ENCODE peak calls at places on chromosomes 4 and X, in ten cellular contexts. X is D341Med; C is endothelial cell; H is stimulated activated CD4-positive, alpha-beta T cell treated with anti-CD3 and anti-CD28 coated beads, Interleukin-2, amount 100 ng/mL, for 48 hours; S is G401; Z is iPS-NIHi11; T is breast epithelium; M is Right ventricle myocardium superior; F is mucosa of descending colon; R is sciatic nerve. L is an unnamed sample.
A peak's percentile ranks its signal among the peaks of the same experiment; 100 is the strongest.

GRCh38 chr4:1379351-1379781 is 26.9 kb downstream of the NKX1-1 start:
- DNase-seq in H (no peak), X (no peak), T (peak; percentile 40), M (no peak), R (peak; percentile 51), Z (no peak), S (no peak), F (peak; percentile 11), C (no peak), L (no peak)

GRCh38 chrX:136047001-136047642 is 61.9 kb downstream of the SLC9A6 start:
- DNase-seq in S (no peak), R (no peak), H (no peak), F (no peak), T (no peak), X (no peak), Z (no peak), C (no peak), M (no peak), L (no peak)

GRCh38 chrX:9988762-9989161 is 21.6 kb downstream of the CLDN34 start:
- DNase-seq in C (no peak), M (no peak), S (peak; percentile 28), Z (no peak), T (no peak), F (no peak), X (no peak), H (no peak), R (no peak), L (no peak)

GRCh38 chr4:56773346-56773745 is 48.2 kb downstream of the SPINK2 start:
- DNase-seq in F (no peak), S (no peak), X (no peak), T (no peak), H (no peak), M (no peak), Z (no peak), C (no peak), R (no peak), L (no peak)

GRCh38 chrX:22999696-23000223 is at the start of gene DDX53:
- DNase-seq in S (no peak), T (no peak), R (no peak), F (no peak), X (no peak), C (no peak), M (no peak), H (no peak), Z (no peak), L (no peak)

GRCh38 chrX:137051978-137052640 is 18.3 kb upstream of the GPR101 start:
- DNase-seq in S (peak; percentile 65), F (peak; percentile 74), C (peak; percentile 79), M (peak; percentile 71), Z (peak; percentile 77), X (peak; percentile 86), T (no peak), R (peak; percentile 79), H (peak; percentile 85), L (peak; percentile 13)

GRCh38 chr4:78864405-78865024 is 74.7 kb downstream of the PAQR3 start:
- DNase-seq in F (no peak), X (peak; percentile 40), C (peak; percentile 21), Z (peak; percentile 51), M (no peak), R (no peak), T (no peak), S (peak; percentile 75), H (no peak), L (peak; percentile 85)

GRCh38 chrX:109472939-109473713 is 8.8 kb downstream of the GUCY2F start:
- DNase-seq in X (peak; percentile 18), S (no peak), M (no peak), R (no peak), Z (peak; percentile 44), C (peak; percentile 33), T (no peak), H (peak; percentile 25), F (no peak), L (no peak)

GRCh38 chr4:2789801-2790582 is 2.9 kb upstream of the SH3BP2 start:
- DNase-seq in Z (no peak), T (no peak), S (no peak), C (peak; percentile 6), R (peak; percentile 56), F (no peak), M (peak; percentile 30), H (no peak), X (no peak), L (no peak)

GRCh38 chrX:77922768-77923167 is 12.3 kb downstream of the ATP7A start:
- DNase-seq in T (no peak), H (no peak), Z (no peak), X (no peak), M (no peak), R (no peak), S (no peak), C (no peak), F (no peak), L (no peak)

GRCh38 chr4:15455290-15455689 is 14.4 kb upstream of the CC2D2A start:
- DNase-seq in R (no peak), X (no peak), H (no peak), F (no peak), S (no peak), M (peak; percentile 53), Z (no peak), C (no peak), T (no peak), L (no peak)

GRCh38 chr4:183995489-183996049 is 90.5 kb downstream of the STOX2 start:
- DNase-seq in S (no peak), M (no peak), C (no peak), R (no peak), Z (no peak), F (no peak), X (no peak), H (no peak), T (no peak), L (no peak)

GRCh38 chrX:123084797-123085196 is 99.3 kb upstream of the GRIA3 start:
- DNase-seq in S (no peak), Z (no peak), R (no peak), T (no peak), M (no peak), C (no peak), H (no peak), X (no peak), F (no peak), L (no peak)

GRCh38 chr4:154507170-154507569 is 15.6 kb upstream of the DCHS2 start:
- DNase-seq in Z (no peak), H (no peak), C (no peak), T (no peak), M (no peak), X (no peak), S (no peak), F (no peak), R (no peak), L (no peak)

GRCh38 chr4:87188932-87189331 is 31.5 kb downstream of the KLHL8 start:
- DNase-seq in F (no peak), S (no peak), M (no peak), T (no peak), X (no peak), R (no peak), H (no peak), C (no peak), Z (no peak), L (no peak)

GRCh38 chrX:17496407-17496806 is 121.4 kb downstream of the NHS start:
- DNase-seq in Z (no peak), H (no peak), C (no peak), F (no peak), T (no peak), X (no peak), R (no peak), M (no peak), S (peak; percentile 33), L (no peak)

GRCh38 chr4:163556169-163556568 is 61.7 kb downstream of the TMA16 start:
- DNase-seq in R (no peak), Z (no peak), F (no peak), T (no peak), C (no peak), S (no peak), X (peak; percentile 27), M (no peak), H (no peak), L (peak; percentile 86)